ENCODE peak calls at places on chromosomes 5 and 9, in nine cellular contexts. H is iPS DF 6.9; G is ovary; Y is K562; S is GM23248; E is cardiac muscle cell; W is neuronal stem cell; N is CD8-positive, alpha-beta memory T cell; A is tibial nerve. B is an unnamed sample.

GRCh38 chr5:12934722-12935121 is 1009.8 kb downstream of the DNAH5 start:
- DNase-seq in H (no peak), G (no peak), Y (no peak), S (no peak), E (no peak), W (no peak), N (no peak), A (no peak), B (no peak)

GRCh38 chr9:27339661-27340295 is 42.8 kb upstream of the EQTN start:
- DNase-seq in H (no peak), G (no peak), Y (no peak), S (no peak), E (no peak), W (no peak), N (no peak), A (no peak), B (no peak)

GRCh38 chr9:98551511-98552286 is 157.0 kb downstream of the GABBR2 start:
- DNase-seq in H (no peak), G (no peak), Y (no peak), S (peak), E (no peak), W (no peak), N (no peak), A (no peak), B (peak)

GRCh38 chr5:91038180-91038808 is 344.8 kb downstream of the ARRDC3 start:
- DNase-seq in H (peak), G (no peak), Y (no peak), S (no peak), E (no peak), W (no peak), N (no peak), A (no peak), B (no peak)

GRCh38 chr9:109286981-109287380 is 33.9 kb downstream of the EPB41L4B start:
- DNase-seq in H (no peak), G (no peak), Y (peak), S (peak), E (peak), W (no peak), N (no peak), A (no peak), B (no peak)

GRCh38 chr5:107253246-107253645 is 417.5 kb downstream of the EFNA5 start:
- DNase-seq in H (no peak), G (no peak), Y (no peak), S (no peak), E (no peak), W (no peak), N (no peak), A (no peak), B (no peak)

GRCh38 chr5:164362835-164363234 is 857.4 kb downstream of the MAT2B start:
- DNase-seq in H (no peak), G (no peak), Y (no peak), S (no peak), E (no peak), W (no peak), N (no peak), A (no peak), B (no peak)

GRCh38 chr9:98877211-98877730 is 66.4 kb upstream of the COL15A1 start:
- DNase-seq in H (no peak), G (no peak), Y (no peak), S (no peak), E (no peak), W (no peak), N (no peak), A (no peak), B (no peak)

GRCh38 chr5:151651997-151652645 is 34.6 kb downstream of the SPARC start:
- DNase-seq in H (peak), G (peak), Y (peak), S (peak), E (peak), W (peak), N (peak), A (peak), B (peak)

GRCh38 chr5:164573397-164573796 is 1068.0 kb downstream of the MAT2B start:
- DNase-seq in H (no peak), G (no peak), Y (no peak), S (no peak), E (no peak), W (no peak), N (no peak), A (no peak), B (no peak)

GRCh38 chr5:151627650-151628049 is 36.5 kb upstream of the FAT2 start:
- DNase-seq in H (no peak), G (no peak), Y (no peak), S (peak), E (no peak), W (no peak), N (no peak), A (no peak), B (peak)

DNA sequence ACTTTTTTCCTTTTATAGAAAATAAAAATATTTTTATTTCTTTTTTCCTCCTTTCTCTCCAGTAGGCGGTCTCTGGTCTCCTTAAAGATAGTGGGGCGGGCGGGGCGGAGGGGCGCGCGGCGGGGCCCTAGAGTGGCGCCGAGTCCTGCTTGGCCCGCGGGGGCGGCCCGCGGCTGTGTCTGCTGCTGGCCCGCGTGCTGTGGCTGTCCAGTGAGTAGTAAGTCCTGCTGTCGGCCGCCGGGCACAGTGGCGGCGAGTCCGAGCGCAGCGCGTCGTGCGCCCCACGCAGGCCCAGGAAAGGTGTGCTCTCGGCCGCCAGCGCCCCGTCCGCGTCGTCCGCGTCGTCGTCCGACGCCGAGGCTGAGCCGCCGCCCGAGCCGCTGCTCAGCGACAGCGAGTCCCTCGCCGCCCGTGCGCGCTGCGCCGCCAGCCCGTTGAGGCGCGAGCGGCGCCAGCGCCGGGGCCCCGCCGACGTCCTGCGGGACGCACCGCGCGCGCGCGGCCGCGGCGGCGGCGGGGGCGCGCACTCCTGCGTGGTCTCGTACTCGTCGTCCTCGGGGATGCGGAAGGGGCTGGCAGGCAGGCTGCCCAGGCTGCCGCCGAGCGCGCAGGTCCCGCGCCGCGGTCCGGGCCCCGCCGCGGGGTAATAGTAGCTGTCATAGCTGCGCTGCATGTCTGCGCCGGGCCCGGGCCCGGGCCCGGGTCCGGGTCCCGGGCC is 52.3 kb downstream of the PSD2 start:
- DNase-seq in H (no peak), G (peak), Y (peak), S (peak), E (peak), W (peak), N (peak), A (no peak), B (peak)
- H3K4me3 ChIP-seq in H (peak), G (peak), Y (peak), S (peak), E (no peak), W (peak), N (peak), A (peak), B (peak)

GRCh38 chr9:131523086-131523388 is 8.0 kb downstream of the UCK1 start:
- DNase-seq in H (no peak), G (no peak), Y (no peak), S (no peak), E (no peak), W (no peak), N (no peak), A (no peak), B (no peak)
- H3K27ac ChIP-seq in H (no peak), G (no peak), Y (no peak), S (no peak), E (no peak), W (no peak), N (no peak), A (no peak), B (no peak)

GRCh38 chr5:152942633-152943336 is 537.7 kb upstream of the NMUR2 start:
- DNase-seq in H (no peak), G (no peak), Y (no peak), S (no peak), E (no peak), W (no peak), N (no peak), A (no peak), B (no peak)
- H3K4me3 ChIP-seq in H (no peak), G (no peak), Y (no peak), S (no peak), E (no peak), W (no peak), N (no peak), A (no peak), B (no peak)

DNA sequence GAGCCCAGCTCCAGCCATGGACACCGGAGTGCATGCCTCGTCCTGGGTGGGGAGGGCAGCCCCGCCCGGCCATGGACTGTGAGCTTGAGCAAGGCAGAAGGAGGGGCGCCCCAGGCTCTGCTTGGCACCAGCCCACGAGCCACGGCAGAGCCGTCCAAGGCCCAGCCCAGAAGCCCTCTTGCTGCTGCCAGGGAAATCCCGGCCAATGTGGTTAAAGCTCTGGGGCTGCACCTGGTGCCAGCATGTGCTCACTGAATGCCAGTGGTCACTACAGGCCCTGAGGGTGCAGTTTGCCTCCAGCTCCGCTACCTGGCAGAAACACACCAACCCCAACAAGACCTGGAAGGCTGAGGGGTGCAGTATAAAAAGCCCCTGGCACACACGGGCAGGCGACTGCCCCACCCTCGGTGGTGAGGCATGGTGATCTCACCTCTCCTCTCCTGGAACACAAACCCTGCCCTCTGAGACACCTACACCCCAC is 11.8 kb downstream of the BRD3 start:
- DNase-seq in H (no peak), G (peak), Y (no peak), S (peak), E (no peak), W (no peak), N (peak), A (peak), B (no peak)
- H3K27ac ChIP-seq in H (no peak), G (no peak), Y (no peak), S (peak), E (no peak), W (no peak), N (no peak), A (peak), B (no peak)

DNA sequence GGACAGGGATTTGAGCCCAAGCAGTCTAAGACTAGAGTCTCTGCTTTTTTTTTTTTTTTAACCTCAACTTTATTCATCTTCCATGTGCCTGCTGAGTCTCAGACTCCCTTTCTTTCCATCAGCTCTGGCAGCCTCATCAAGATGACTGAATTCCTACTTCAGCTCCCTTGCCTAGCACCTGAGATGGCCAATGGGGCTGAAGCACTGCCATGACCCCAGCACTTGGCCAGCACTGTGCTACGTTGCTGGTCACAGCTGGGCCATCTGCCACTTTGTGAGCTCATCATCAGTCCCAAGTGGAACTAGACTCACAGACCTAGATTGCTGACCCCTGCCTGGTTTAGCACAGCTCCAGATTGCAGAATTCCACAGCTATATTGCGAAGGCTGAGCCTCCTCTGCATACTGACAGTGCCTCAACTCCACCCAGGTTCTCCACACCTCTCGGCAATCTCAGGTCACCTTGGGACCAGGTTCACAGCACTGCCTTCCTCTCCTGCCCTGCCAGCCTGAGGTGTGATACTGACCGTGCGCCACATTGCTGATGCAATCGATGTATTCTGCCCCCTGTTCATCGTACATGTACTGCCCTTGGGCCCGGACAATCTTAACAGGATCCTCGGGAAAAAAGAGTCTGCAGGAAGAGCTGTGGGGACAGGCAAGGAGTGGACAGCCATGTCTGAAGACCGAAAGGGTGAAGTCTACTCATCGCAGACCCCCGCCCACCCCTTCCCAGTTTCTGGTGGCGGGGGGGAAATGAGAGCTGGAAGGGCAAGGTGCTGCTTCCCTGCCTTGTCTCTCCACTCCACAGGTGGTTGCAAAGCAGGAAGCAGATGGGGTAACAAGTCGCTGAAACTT is 1.5 kb downstream of the PHYKPL start:
- DNase-seq in H (no peak), G (no peak), Y (no peak), S (peak), E (no peak), W (no peak), N (no peak), A (no peak), B (peak)
- H3K4me3 ChIP-seq in H (no peak), G (peak), Y (peak), S (peak), E (peak), W (peak), N (peak), A (peak), B (peak)

DNA sequence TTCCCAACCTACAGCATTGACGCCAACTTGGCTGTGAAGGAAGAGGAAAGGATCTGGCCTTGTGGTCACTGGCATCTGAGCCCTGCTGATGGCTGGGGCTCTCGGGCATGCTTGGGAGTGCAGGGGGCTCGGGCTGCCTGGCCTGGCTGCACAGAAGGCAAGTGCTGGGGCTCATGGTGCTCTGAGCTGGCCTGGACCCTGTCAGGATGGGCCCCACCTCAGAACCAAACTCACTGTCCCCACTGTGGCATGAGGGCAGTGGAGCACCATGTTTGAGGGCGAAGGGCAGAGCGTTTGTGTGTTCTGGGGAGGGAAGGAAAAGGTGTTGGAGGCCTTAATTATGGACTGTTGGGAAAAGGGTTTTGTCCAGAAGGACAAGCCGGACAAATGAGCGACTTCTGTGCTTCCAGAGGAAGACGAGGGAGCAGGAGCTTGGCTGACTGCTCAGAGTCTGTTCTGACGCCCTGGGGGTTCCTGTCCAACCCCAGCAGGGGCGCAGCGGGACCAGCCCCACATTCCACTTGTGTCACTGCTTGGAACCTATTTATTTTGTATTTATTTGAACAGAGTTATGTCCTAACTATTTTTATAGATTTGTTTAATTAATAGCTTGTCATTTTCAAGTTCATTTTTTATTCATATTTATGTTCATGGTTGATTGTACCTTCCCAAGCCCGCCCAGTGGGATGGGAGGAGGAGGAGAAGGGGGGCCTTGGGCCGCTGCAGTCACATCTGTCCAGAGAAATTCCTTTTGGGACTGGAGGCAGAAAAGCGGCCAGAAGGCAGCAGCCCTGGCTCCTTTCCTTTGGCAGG is 19.4 kb downstream of the PTGES2 start:
- DNase-seq in H (no peak), G (no peak), Y (no peak), S (no peak), E (no peak), W (no peak), N (no peak), A (no peak), B (no peak)
- H3K27ac ChIP-seq in H (no peak), G (no peak), Y (peak), S (no peak), E (peak), W (no peak), N (no peak), A (no peak), B (no peak)

GRCh38 chr9:4489919-4490704 is at the start of gene SLC1A1:
- DNase-seq in H (no peak), G (peak), Y (no peak), S (peak), E (peak), W (peak), N (peak), A (peak), B (peak)

GRCh38 chr9:4490705-4491620 is 695 bp downstream of the SLC1A1 start:
- DNase-seq in H (no peak), G (no peak), Y (no peak), S (peak), E (no peak), W (no peak), N (no peak), A (peak), B (no peak)

GRCh38 chr9:4489562-4489918 is 728 bp upstream of the SLC1A1 start:
- DNase-seq in H (no peak), G (no peak), Y (no peak), S (peak), E (peak), W (no peak), N (no peak), A (no peak), B (no peak)

GRCh38 chr9:4494337-4494736 is 4.1 kb downstream of the SLC1A1 start:
- DNase-seq in H (no peak), G (no peak), Y (no peak), S (peak), E (no peak), W (no peak), N (no peak), A (no peak), B (no peak)

DNA sequence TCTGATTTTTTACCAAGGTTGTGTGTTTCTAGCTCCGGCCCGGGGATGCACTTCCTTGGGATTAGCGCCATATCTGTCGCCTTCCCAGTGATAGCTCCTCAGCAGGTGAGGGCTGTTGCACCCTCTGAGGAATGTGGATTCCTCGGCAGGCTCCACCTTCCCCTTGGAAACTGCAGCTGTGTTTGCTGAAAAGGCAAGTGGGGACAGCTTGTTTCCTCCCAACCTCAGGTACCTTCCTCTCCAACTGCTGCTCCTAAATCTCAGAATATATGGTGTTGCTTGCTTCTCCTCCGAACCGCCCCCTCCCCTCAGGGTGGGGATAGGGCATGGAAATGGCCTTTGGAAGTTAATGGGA is 1.3 kb downstream of the SLC1A1 start:
- DNase-seq in H (no peak), G (no peak), Y (no peak), S (no peak), E (no peak), W (no peak), N (no peak), A (no peak), B (no peak)
- H3K4me3 ChIP-seq in H (peak), G (no peak), Y (no peak), S (peak), E (no peak), W (no peak), N (no peak), A (no peak), B (peak)

DNA sequence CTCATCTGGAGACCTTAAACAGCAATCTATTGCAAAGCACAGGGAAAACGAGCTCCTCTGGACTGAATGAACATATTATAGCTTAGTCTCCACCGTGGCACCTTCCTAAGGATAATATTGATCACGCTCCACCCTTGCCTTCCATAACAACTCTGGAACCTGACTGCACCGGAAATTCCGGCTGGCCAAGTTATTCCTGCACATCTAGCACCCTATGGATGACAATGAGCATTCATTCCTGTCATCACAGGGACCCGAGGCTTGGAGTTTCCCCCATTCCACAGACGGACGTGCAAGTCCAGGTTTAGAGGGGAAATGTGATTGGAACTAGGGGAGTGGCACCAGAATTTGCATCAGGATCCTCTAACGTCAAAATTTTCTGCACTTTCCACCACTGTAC is 27.5 kb downstream of the STK10 start:
- DNase-seq in H (no peak), G (no peak), Y (no peak), S (no peak), E (no peak), W (no peak), N (peak), A (no peak), B (no peak)
- H3K27ac ChIP-seq in H (no peak), G (no peak), Y (no peak), S (no peak), E (no peak), W (no peak), N (no peak), A (no peak), B (no peak)

GRCh38 chr5:89337-90286 is 2.4 kb upstream of the PLEKHG4B start:
- DNase-seq in H (no peak), G (no peak), Y (no peak), S (no peak), E (no peak), W (no peak), N (no peak), A (no peak), B (no peak)
- H3K4me3 ChIP-seq in H (no peak), G (no peak), Y (no peak), S (no peak), E (no peak), W (no peak), N (no peak), A (no peak), B (no peak)